ENCODE peak calls at places on chromosomes 2 and 18, in four cellular contexts. One of them, this sample, is unnamed.

GRCh38 chr18:9737814-9738160 is 29.7 kb downstream of the RAB31 start:
- DNase-seq in cardiac muscle cell: no peak
- DNase-seq in AG09309: no peak
- DNase-seq in dorsolateral prefrontal cortex: peak
- DNase-seq in this sample: no peak

GRCh38 chr2:28405537-28405936 is 12.9 kb downstream of the FOSL2 start:
- DNase-seq in cardiac muscle cell: no peak
- DNase-seq in dorsolateral prefrontal cortex: no peak
- DNase-seq in AG09309: no peak
- DNase-seq in this sample: no peak

GRCh38 chr2:241037498-241037897 is 39.1 kb downstream of the SNED1 start:
- DNase-seq in dorsolateral prefrontal cortex: no peak
- DNase-seq in AG09309: no peak
- DNase-seq in cardiac muscle cell: no peak
- DNase-seq in this sample: no peak

GRCh38 chr18:59272971-59273935 is at the start of gene RAX:
- DNase-seq in dorsolateral prefrontal cortex: no peak
- DNase-seq in cardiac muscle cell: peak
- DNase-seq in AG09309: no peak
- DNase-seq in this sample: peak

GRCh38 chr2:102839668-102840388 is 78.0 kb downstream of the TMEM182 start:
- DNase-seq in dorsolateral prefrontal cortex: no peak
- DNase-seq in AG09309: no peak
- DNase-seq in cardiac muscle cell: peak
- DNase-seq in this sample: peak

GRCh38 chr2:184765048-184765881 is 166.9 kb downstream of the ZNF804A start:
- DNase-seq in dorsolateral prefrontal cortex: no peak
- DNase-seq in cardiac muscle cell: no peak
- DNase-seq in AG09309: no peak
- DNase-seq in this sample: no peak

GRCh38 chr2:39703473-39703872 is 37.8 kb downstream of the TMEM178A start:
- DNase-seq in AG09309: no peak
- DNase-seq in cardiac muscle cell: no peak
- DNase-seq in dorsolateral prefrontal cortex: no peak
- DNase-seq in this sample: no peak

GRCh38 chr2:71243548-71244301 is 16.8 kb upstream of the PAIP2B start:
- DNase-seq in cardiac muscle cell: peak
- DNase-seq in AG09309: no peak
- DNase-seq in dorsolateral prefrontal cortex: peak
- DNase-seq in this sample: no peak

GRCh38 chr2:57804971-57805370 is 241.6 kb upstream of the VRK2 start:
- DNase-seq in dorsolateral prefrontal cortex: no peak
- DNase-seq in AG09309: no peak
- DNase-seq in cardiac muscle cell: no peak
- DNase-seq in this sample: no peak

GRCh38 chr18:62663731-62664336 is 51.5 kb upstream of the PHLPP1 start:
- DNase-seq in AG09309: peak
- DNase-seq in cardiac muscle cell: peak
- DNase-seq in dorsolateral prefrontal cortex: no peak
- DNase-seq in this sample: no peak

GRCh38 chr18:62781262-62781661 is 65.9 kb downstream of the PHLPP1 start:
- DNase-seq in dorsolateral prefrontal cortex: no peak
- DNase-seq in cardiac muscle cell: no peak
- DNase-seq in AG09309: no peak
- DNase-seq in this sample: no peak

GRCh38 chr2:102439065-102439695 is 16.2 kb downstream of the IL18RAP start:
- DNase-seq in dorsolateral prefrontal cortex: no peak
- DNase-seq in AG09309: no peak
- DNase-seq in cardiac muscle cell: peak
- DNase-seq in this sample: no peak

GRCh38 chr2:105754011-105754410 is 9.3 kb downstream of the NCK2 start:
- DNase-seq in cardiac muscle cell: no peak
- DNase-seq in dorsolateral prefrontal cortex: no peak
- DNase-seq in AG09309: no peak
- DNase-seq in this sample: no peak

GRCh38 chr18:79366177-79367094 is 29.3 kb upstream of the NFATC1 start:
- DNase-seq in dorsolateral prefrontal cortex: no peak
- DNase-seq in cardiac muscle cell: peak
- DNase-seq in AG09309: peak
- DNase-seq in this sample: no peak

GRCh38 chr18:59656488-59656887 is 40.7 kb downstream of the CCBE1 start:
- DNase-seq in AG09309: no peak
- DNase-seq in dorsolateral prefrontal cortex: no peak
- DNase-seq in cardiac muscle cell: no peak
- DNase-seq in this sample: no peak

GRCh38 chr18:40692871-40693270 is 1262.2 kb upstream of the PIK3C3 start:
- DNase-seq in AG09309: no peak
- DNase-seq in cardiac muscle cell: peak
- DNase-seq in dorsolateral prefrontal cortex: no peak
- DNase-seq in this sample: no peak

GRCh38 chr2:183244300-183244849 is 120.1 kb downstream of the NUP35 start:
- DNase-seq in AG09309: no peak
- DNase-seq in dorsolateral prefrontal cortex: no peak
- DNase-seq in cardiac muscle cell: no peak
- DNase-seq in this sample: no peak

GRCh38 chr2:183253441-183254130 is 129.3 kb downstream of the NUP35 start:
- DNase-seq in dorsolateral prefrontal cortex: no peak
- DNase-seq in AG09309: no peak
- DNase-seq in cardiac muscle cell: no peak
- DNase-seq in this sample: no peak

GRCh38 chr2:183250061-183250460 is 125.8 kb downstream of the NUP35 start:
- DNase-seq in cardiac muscle cell: no peak
- DNase-seq in AG09309: no peak
- DNase-seq in dorsolateral prefrontal cortex: no peak
- DNase-seq in this sample: no peak

GRCh38 chr2:183250472-183250871 is 126.2 kb downstream of the NUP35 start:
- DNase-seq in cardiac muscle cell: no peak
- DNase-seq in AG09309: no peak
- DNase-seq in dorsolateral prefrontal cortex: no peak
- DNase-seq in this sample: no peak

DNA sequence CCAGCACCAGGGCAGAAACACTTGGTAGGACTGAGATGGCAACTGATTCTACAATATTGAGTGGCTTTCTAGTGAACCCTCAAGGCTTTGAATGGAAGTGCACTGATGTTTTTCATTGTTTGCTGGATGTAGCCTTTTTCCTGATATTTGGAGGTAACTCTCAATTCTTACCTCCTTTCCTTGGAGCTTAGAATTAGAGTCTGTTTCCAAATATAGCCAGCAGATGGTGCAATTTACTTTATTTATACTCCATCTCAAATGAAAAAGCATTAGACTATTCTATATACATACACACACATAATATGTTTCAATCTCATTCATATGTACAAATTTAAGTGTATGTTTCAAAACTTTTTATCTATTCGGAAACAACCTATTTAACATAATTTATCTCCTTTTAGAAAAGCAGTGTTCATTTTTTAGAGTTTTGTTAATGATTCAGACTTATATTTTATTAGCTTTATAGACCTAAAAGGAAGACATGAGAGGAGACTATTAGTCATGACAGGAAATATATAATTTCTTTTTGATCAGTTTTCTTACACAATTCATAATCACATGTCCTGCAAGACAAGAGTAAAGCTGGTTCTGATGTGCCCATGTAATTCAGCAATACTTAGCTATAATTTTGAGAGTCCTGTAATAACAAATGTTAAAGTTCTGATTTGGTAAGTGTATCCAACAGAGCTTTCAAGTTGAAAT is 124.8 kb downstream of the NUP35 start:
- DNase-seq in dorsolateral prefrontal cortex: no peak
- DNase-seq in AG09309: no peak
- DNase-seq in cardiac muscle cell: peak
- DNase-seq in this sample: no peak
- TF ChIP-seq CTCF in dorsolateral prefrontal cortex: peak
- TF ChIP-seq CTCF in AG09309: peak
- TF ChIP-seq CTCF in cardiac muscle cell: peak
- TF ChIP-seq CTCF in this sample: peak

GRCh38 chr2:53998834-53999233 is 28.0 kb upstream of the PSME4 start:
- DNase-seq in dorsolateral prefrontal cortex: no peak
- DNase-seq in cardiac muscle cell: no peak
- DNase-seq in AG09309: no peak
- DNase-seq in this sample: no peak

GRCh38 chr2:54000122-54000521 is 29.3 kb upstream of the PSME4 start:
- DNase-seq in AG09309: no peak
- DNase-seq in dorsolateral prefrontal cortex: no peak
- DNase-seq in cardiac muscle cell: no peak
- DNase-seq in this sample: no peak

GRCh38 chr2:54000524-54000923 is 29.7 kb upstream of the PSME4 start:
- DNase-seq in AG09309: no peak
- DNase-seq in dorsolateral prefrontal cortex: no peak
- DNase-seq in cardiac muscle cell: peak
- DNase-seq in this sample: no peak

GRCh38 chr2:53991948-53992347 is 21.2 kb upstream of the PSME4 start:
- DNase-seq in cardiac muscle cell: no peak
- DNase-seq in dorsolateral prefrontal cortex: no peak
- DNase-seq in AG09309: no peak
- DNase-seq in this sample: no peak

GRCh38 chr2:53994735-53995538 is 24.1 kb upstream of the PSME4 start:
- DNase-seq in cardiac muscle cell: no peak
- DNase-seq in AG09309: no peak
- DNase-seq in dorsolateral prefrontal cortex: no peak
- DNase-seq in this sample: no peak
- TF ChIP-seq CTCF in cardiac muscle cell: no peak
- TF ChIP-seq CTCF in AG09309: no peak
- TF ChIP-seq CTCF in dorsolateral prefrontal cortex: no peak
- TF ChIP-seq CTCF in this sample: no peak

GRCh38 chr18:13446581-13447470 is 228.3 kb downstream of the LDLRAD4 start:
- DNase-seq in dorsolateral prefrontal cortex: no peak
- DNase-seq in AG09309: no peak
- DNase-seq in cardiac muscle cell: no peak
- DNase-seq in this sample: no peak
- TF ChIP-seq CTCF in dorsolateral prefrontal cortex: no peak
- TF ChIP-seq CTCF in AG09309: no peak
- TF ChIP-seq CTCF in cardiac muscle cell: no peak
- TF ChIP-seq CTCF in this sample: no peak

GRCh38 chr2:44614940-44615339 is 253.2 kb downstream of the CAMKMT start:
- DNase-seq in cardiac muscle cell: no peak
- DNase-seq in AG09309: no peak
- DNase-seq in dorsolateral prefrontal cortex: no peak
- DNase-seq in this sample: no peak

GRCh38 chr2:44616616-44617266 is 255.0 kb downstream of the CAMKMT start:
- DNase-seq in AG09309: no peak
- DNase-seq in cardiac muscle cell: peak
- DNase-seq in dorsolateral prefrontal cortex: no peak
- DNase-seq in this sample: no peak

GRCh38 chr2:44620189-44620990 is 258.6 kb downstream of the CAMKMT start:
- DNase-seq in cardiac muscle cell: no peak
- DNase-seq in dorsolateral prefrontal cortex: no peak
- DNase-seq in AG09309: no peak
- DNase-seq in this sample: no peak

GRCh38 chr2:44618378-44619023 is 256.8 kb downstream of the CAMKMT start:
- DNase-seq in cardiac muscle cell: no peak
- DNase-seq in AG09309: no peak
- DNase-seq in dorsolateral prefrontal cortex: no peak
- DNase-seq in this sample: no peak

DNA sequence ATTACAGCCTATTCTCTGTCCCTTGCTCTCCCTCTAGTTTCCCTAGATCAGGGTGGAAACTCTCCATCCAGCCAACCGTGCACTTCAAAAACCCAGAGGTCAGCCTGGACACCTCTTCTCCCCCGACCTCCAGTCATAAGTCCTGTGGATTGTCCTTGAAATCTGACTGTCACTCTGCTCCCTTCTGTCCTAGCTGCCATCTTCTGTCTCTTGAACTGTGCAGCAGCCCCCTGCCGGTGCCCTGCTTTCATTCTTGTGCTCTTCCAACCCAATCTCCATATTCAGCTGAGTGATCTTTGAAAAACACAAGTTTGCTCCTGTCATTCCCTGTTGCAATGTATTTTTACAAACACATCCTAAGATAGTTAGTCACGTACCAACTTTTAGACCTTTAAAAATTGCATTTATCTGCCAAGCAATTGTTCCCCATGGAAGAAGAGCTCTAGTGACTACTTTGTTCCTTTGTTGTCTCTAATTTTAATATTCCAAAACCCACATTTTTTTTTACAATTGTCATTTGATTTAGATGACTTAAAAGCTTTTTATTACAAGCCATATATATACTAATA is 254.3 kb downstream of the CAMKMT start:
- DNase-seq in dorsolateral prefrontal cortex: no peak
- DNase-seq in AG09309: no peak
- DNase-seq in cardiac muscle cell: no peak
- DNase-seq in this sample: no peak
- TF ChIP-seq CTCF in dorsolateral prefrontal cortex: no peak
- TF ChIP-seq CTCF in AG09309: no peak
- TF ChIP-seq CTCF in cardiac muscle cell: no peak
- TF ChIP-seq CTCF in this sample: no peak

DNA sequence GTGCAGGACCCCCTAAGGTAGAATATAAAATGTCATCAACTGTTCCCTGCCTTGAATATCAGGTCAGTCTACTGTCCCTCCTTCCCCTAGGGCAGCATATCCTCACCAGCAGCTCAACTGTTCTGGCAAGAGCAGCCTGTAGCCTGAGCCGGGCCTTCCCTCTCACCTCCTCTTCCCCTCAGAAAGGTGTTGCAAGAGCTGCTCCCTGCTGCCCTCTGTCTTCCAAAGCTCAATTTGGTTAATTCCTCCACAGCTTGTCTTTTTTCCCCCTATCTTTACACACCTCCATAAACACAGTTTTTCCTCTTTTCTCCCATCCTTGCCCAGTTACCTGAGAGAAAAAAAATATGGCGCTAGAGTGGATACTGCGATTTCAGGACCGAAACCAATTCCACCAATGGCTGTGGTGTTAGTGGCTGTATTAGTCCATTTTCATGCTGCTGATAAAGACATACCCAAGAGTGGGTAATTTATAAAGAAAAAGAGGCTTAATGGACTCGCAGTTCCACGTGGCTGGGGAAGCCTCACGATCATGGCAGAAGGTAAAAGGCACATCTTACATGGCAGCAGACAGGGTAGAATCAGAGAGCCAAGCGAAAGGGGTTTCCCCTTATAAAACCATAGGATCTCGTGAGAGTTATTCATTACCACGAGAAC is 184.7 kb downstream of the MREG start:
- DNase-seq in cardiac muscle cell: peak
- DNase-seq in dorsolateral prefrontal cortex: peak
- DNase-seq in AG09309: no peak
- DNase-seq in this sample: peak
- TF ChIP-seq CTCF in cardiac muscle cell: peak
- TF ChIP-seq CTCF in dorsolateral prefrontal cortex: peak
- TF ChIP-seq CTCF in AG09309: peak
- TF ChIP-seq CTCF in this sample: peak

GRCh38 chr18:54127759-54128378 is 96.6 kb downstream of the MBD2 start:
- DNase-seq in dorsolateral prefrontal cortex: peak
- DNase-seq in cardiac muscle cell: peak
- DNase-seq in AG09309: no peak
- DNase-seq in this sample: peak
- TF ChIP-seq CTCF in dorsolateral prefrontal cortex: peak
- TF ChIP-seq CTCF in cardiac muscle cell: peak
- TF ChIP-seq CTCF in AG09309: peak
- TF ChIP-seq CTCF in this sample: peak

GRCh38 chr2:74515271-74516069 is 1.2 kb downstream of the TLX2 start:
- DNase-seq in cardiac muscle cell: no peak
- DNase-seq in dorsolateral prefrontal cortex: no peak
- DNase-seq in AG09309: no peak
- DNase-seq in this sample: no peak
- TF ChIP-seq CTCF in cardiac muscle cell: no peak
- TF ChIP-seq CTCF in dorsolateral prefrontal cortex: no peak
- TF ChIP-seq CTCF in AG09309: no peak
- TF ChIP-seq CTCF in this sample: no peak

This sample was measured in endothelial cell.